ENCODE peak calls at places on chromosomes 13 and 19, in seven cellular contexts. C is activated CD4-positive, alpha-beta T cell treated with anti-CD3 and anti-CD28 coated beads for 36 hours; W is DMS153; B is COR-L47; K is T-helper 17 cell; M is brain microvascular endothelial cell; D is activated T-cell treated with anti-CD3 and anti-CD28 coated beads, Interleukin-2, amount 50 U/mL, for 72 hours. S is an unnamed sample.

GRCh38 chr19:36605101-36605838 is at the start of gene ZNF382:
- DNase-seq in C (peak; percentile 94), W (no peak), B (peak; percentile 54), K (peak; percentile 72), M (peak; percentile 43), D (peak; percentile 91), S (peak; percentile 36)

GRCh38 chr13:79225487-79226232 is 180.4 kb downstream of the RBM26 start:
- DNase-seq in C (no peak), W (peak; percentile 19), B (peak; percentile 16), K (no peak), M (no peak), D (no peak), S (peak; percentile 27)

GRCh38 chr19:14519860-14520407 is 1.7 kb upstream of the DNAJB1 start:
- DNase-seq in C (peak; percentile 44), W (peak; percentile 18), B (no peak), K (no peak), M (no peak), D (peak; percentile 48), S (no peak)

GRCh38 chr19:13082192-13083007 is 20.3 kb downstream of the LYL1 start:
- DNase-seq in C (no peak), W (peak; percentile 78), B (peak; percentile 15), K (no peak), M (peak; percentile 68), D (no peak), S (no peak)

GRCh38 chr19:19021115-19021514 is 12.2 kb downstream of the SUGP2 start:
- DNase-seq in C (no peak), W (no peak), B (no peak), K (no peak), M (peak; percentile 63), D (no peak), S (no peak)

GRCh38 chr13:90386090-90386489 is 961.4 kb upstream of the MIR17HG start:
- DNase-seq in C (no peak), W (no peak), B (no peak), K (no peak), M (no peak), D (no peak), S (no peak)

GRCh38 chr13:108304170-108305068 is 34.9 kb downstream of the TNFSF13B start:
- DNase-seq in C (no peak), W (no peak), B (no peak), K (no peak), M (no peak), D (no peak), S (no peak)

GRCh38 chr13:35549481-35549880 is 73.0 kb upstream of the MAB21L1 start:
- DNase-seq in C (no peak), W (no peak), B (no peak), K (no peak), M (peak; percentile 47), D (no peak), S (peak; percentile 34)

GRCh38 chr13:39385621-39386231 is 217.3 kb downstream of the LHFPL6 start:
- DNase-seq in C (no peak), W (no peak), B (peak; percentile 85), K (no peak), M (peak; percentile 35), D (no peak), S (no peak)

GRCh38 chr19:28940751-28941500 is 272.0 kb downstream of the UQCRFS1 start:
- DNase-seq in C (no peak), W (no peak), B (no peak), K (no peak), M (peak; percentile 89), D (no peak), S (no peak)

GRCh38 chr19:42831221-42832019 is 48.1 kb downstream of the PSG1 start:
- DNase-seq in C (no peak), W (peak; percentile 53), B (no peak), K (no peak), M (no peak), D (no peak), S (peak; percentile 40)

GRCh38 chr13:95056266-95056665 is 245.0 kb downstream of the ABCC4 start:
- DNase-seq in C (no peak), W (no peak), B (no peak), K (no peak), M (no peak), D (no peak), S (no peak)

GRCh38 chr13:94389544-94390351 is 89.7 kb downstream of the DCT start:
- DNase-seq in C (no peak), W (no peak), B (no peak), K (no peak), M (no peak), D (no peak), S (no peak)

GRCh38 chr19:17616961-17617806 is 61.7 kb downstream of the COLGALT1 start:
- DNase-seq in C (peak; percentile 46), W (no peak), B (no peak), K (no peak), M (peak; percentile 11), D (peak; percentile 8), S (peak; percentile 40)

GRCh38 chr13:113486698-113487097 is 3.8 kb downstream of the DCUN1D2 start:
- DNase-seq in C (no peak), W (no peak), B (no peak), K (no peak), M (no peak), D (no peak), S (no peak)

GRCh38 chr19:11421607-11422098 is 2.5 kb upstream of the RGL3 start:
- DNase-seq in C (peak; percentile 70), W (peak; percentile 36), B (no peak), K (peak; percentile 23), M (no peak), D (peak; percentile 62), S (peak; percentile 51)

GRCh38 chr19:37227996-37228395 is 10.0 kb downstream of the ZNF383 start:
- DNase-seq in C (peak; percentile 59), W (no peak), B (peak; percentile 52), K (no peak), M (no peak), D (peak; percentile 33), S (no peak)

GRCh38 chr19:13965377-13965896 is 13.1 kb downstream of the DCAF15 start:
- DNase-seq in C (no peak), W (no peak), B (no peak), K (no peak), M (no peak), D (no peak), S (no peak)

GRCh38 chr13:36130542-36131214 is 504 bp downstream of the DCLK1 start:
- DNase-seq in C (no peak), W (peak; percentile 46), B (peak; percentile 61), K (no peak), M (no peak), D (no peak), S (peak; percentile 16)

GRCh38 chr13:94351292-94352000 is 128.0 kb downstream of the DCT start:
- DNase-seq in C (peak; percentile 34), W (no peak), B (no peak), K (no peak), M (peak; percentile 72), D (peak; percentile 36), S (no peak)

GRCh38 chr13:91627952-91628739 is 229.7 kb downstream of the GPC5 start:
- DNase-seq in C (no peak), W (no peak), B (no peak), K (no peak), M (no peak), D (no peak), S (no peak)

GRCh38 chr13:94199135-94199534 is 280.3 kb downstream of the DCT start:
- DNase-seq in C (no peak), W (no peak), B (no peak), K (no peak), M (no peak), D (no peak), S (no peak)

GRCh38 chr19:41479757-41480191 is 36.8 kb downstream of the ERICH4 start:
- DNase-seq in C (peak; percentile 37), W (no peak), B (no peak), K (no peak), M (no peak), D (no peak), S (no peak)

GRCh38 chr19:47398707-47399106 is 20.6 kb downstream of the MEIS3 start:
- DNase-seq in C (no peak), W (no peak), B (no peak), K (no peak), M (no peak), D (no peak), S (no peak)